ENCODE peak calls at places on chromosomes 1 and 21, in nine cellular contexts. One of them, this sample, is unnamed.

GRCh38 chr1:155255243-155256100 is at the start of gene ENTREP3:
- DNase-seq in stromal cell of bone marrow: peak; percentile 65
- DNase-seq in activated CD8-positive, alpha-beta T cell treated with anti-CD3 and anti-CD28 coated beads for 36 hours: peak; percentile 88
- DNase-seq in stimulated activated CD8-positive, alpha-beta memory T cell treated with anti-CD3 and anti-CD28 coated beads, Interleukin-12 subunit alpha, Interleukin-12 subunit beta, amount 100 ng/mL, for 1 hour: peak; percentile 49
- DNase-seq in activated CD4-positive, CD25-positive, alpha-beta regulatory T cell treated with anti-CD3 and anti-CD28 coated beads, Interleukin-2, amount 50 U/mL, for 72 hours: peak; percentile 73
- DNase-seq in NCI-H226: peak; percentile 74
- DNase-seq in MM.1S: peak; percentile 78
- DNase-seq in left ventricle myocardium superior: peak; percentile 92
- DNase-seq in endodermal cell: peak; percentile 96
- DNase-seq in this sample: peak; percentile 90

GRCh38 chr1:43573066-43573799 is 42.5 kb downstream of the PTPRF start:
- DNase-seq in left ventricle myocardium superior: peak; percentile 62
- DNase-seq in endodermal cell: no peak
- DNase-seq in NCI-H226: no peak
- DNase-seq in activated CD4-positive, CD25-positive, alpha-beta regulatory T cell treated with anti-CD3 and anti-CD28 coated beads, Interleukin-2, amount 50 U/mL, for 72 hours: no peak
- DNase-seq in stromal cell of bone marrow: no peak
- DNase-seq in stimulated activated CD8-positive, alpha-beta memory T cell treated with anti-CD3 and anti-CD28 coated beads, Interleukin-12 subunit alpha, Interleukin-12 subunit beta, amount 100 ng/mL, for 1 hour: no peak
- DNase-seq in activated CD8-positive, alpha-beta T cell treated with anti-CD3 and anti-CD28 coated beads for 36 hours: no peak
- DNase-seq in MM.1S: no peak
- DNase-seq in this sample: no peak

GRCh38 chr21:41168391-41169257 is 664 bp downstream of the BACE2 start:
- DNase-seq in left ventricle myocardium superior: peak; percentile 72
- DNase-seq in endodermal cell: peak; percentile 81
- DNase-seq in MM.1S: peak; percentile 27
- DNase-seq in stimulated activated CD8-positive, alpha-beta memory T cell treated with anti-CD3 and anti-CD28 coated beads, Interleukin-12 subunit alpha, Interleukin-12 subunit beta, amount 100 ng/mL, for 1 hour: no peak
- DNase-seq in activated CD4-positive, CD25-positive, alpha-beta regulatory T cell treated with anti-CD3 and anti-CD28 coated beads, Interleukin-2, amount 50 U/mL, for 72 hours: no peak
- DNase-seq in NCI-H226: peak; percentile 31
- DNase-seq in stromal cell of bone marrow: peak; percentile 48
- DNase-seq in activated CD8-positive, alpha-beta T cell treated with anti-CD3 and anti-CD28 coated beads for 36 hours: peak; percentile 33
- DNase-seq in this sample: peak; percentile 32

GRCh38 chr1:239219679-239220078 is 166.7 kb upstream of the CHRM3 start:
- DNase-seq in activated CD8-positive, alpha-beta T cell treated with anti-CD3 and anti-CD28 coated beads for 36 hours: no peak
- DNase-seq in stimulated activated CD8-positive, alpha-beta memory T cell treated with anti-CD3 and anti-CD28 coated beads, Interleukin-12 subunit alpha, Interleukin-12 subunit beta, amount 100 ng/mL, for 1 hour: no peak
- DNase-seq in activated CD4-positive, CD25-positive, alpha-beta regulatory T cell treated with anti-CD3 and anti-CD28 coated beads, Interleukin-2, amount 50 U/mL, for 72 hours: no peak
- DNase-seq in stromal cell of bone marrow: no peak
- DNase-seq in NCI-H226: no peak
- DNase-seq in MM.1S: no peak
- DNase-seq in left ventricle myocardium superior: no peak
- DNase-seq in endodermal cell: no peak
- DNase-seq in this sample: no peak

GRCh38 chr1:87572891-87573290 is 244.2 kb downstream of the LMO4 start:
- DNase-seq in left ventricle myocardium superior: no peak
- DNase-seq in activated CD8-positive, alpha-beta T cell treated with anti-CD3 and anti-CD28 coated beads for 36 hours: no peak
- DNase-seq in stimulated activated CD8-positive, alpha-beta memory T cell treated with anti-CD3 and anti-CD28 coated beads, Interleukin-12 subunit alpha, Interleukin-12 subunit beta, amount 100 ng/mL, for 1 hour: no peak
- DNase-seq in stromal cell of bone marrow: no peak
- DNase-seq in MM.1S: no peak
- DNase-seq in activated CD4-positive, CD25-positive, alpha-beta regulatory T cell treated with anti-CD3 and anti-CD28 coated beads, Interleukin-2, amount 50 U/mL, for 72 hours: no peak
- DNase-seq in NCI-H226: no peak
- DNase-seq in endodermal cell: no peak
- DNase-seq in this sample: no peak

GRCh38 chr1:67479146-67479891 is 49.1 kb upstream of the SERBP1 start:
- DNase-seq in stromal cell of bone marrow: peak; percentile 26
- DNase-seq in endodermal cell: no peak
- DNase-seq in activated CD8-positive, alpha-beta T cell treated with anti-CD3 and anti-CD28 coated beads for 36 hours: peak; percentile 13
- DNase-seq in left ventricle myocardium superior: peak; percentile 36
- DNase-seq in stimulated activated CD8-positive, alpha-beta memory T cell treated with anti-CD3 and anti-CD28 coated beads, Interleukin-12 subunit alpha, Interleukin-12 subunit beta, amount 100 ng/mL, for 1 hour: no peak
- DNase-seq in MM.1S: no peak
- DNase-seq in NCI-H226: peak; percentile 49
- DNase-seq in activated CD4-positive, CD25-positive, alpha-beta regulatory T cell treated with anti-CD3 and anti-CD28 coated beads, Interleukin-2, amount 50 U/mL, for 72 hours: no peak
- DNase-seq in this sample: peak; percentile 60

GRCh38 chr1:200899451-200899915 is 4.8 kb downstream of the INAVA start:
- DNase-seq in stromal cell of bone marrow: no peak
- DNase-seq in activated CD4-positive, CD25-positive, alpha-beta regulatory T cell treated with anti-CD3 and anti-CD28 coated beads, Interleukin-2, amount 50 U/mL, for 72 hours: no peak
- DNase-seq in endodermal cell: no peak
- DNase-seq in activated CD8-positive, alpha-beta T cell treated with anti-CD3 and anti-CD28 coated beads for 36 hours: no peak
- DNase-seq in NCI-H226: no peak
- DNase-seq in stimulated activated CD8-positive, alpha-beta memory T cell treated with anti-CD3 and anti-CD28 coated beads, Interleukin-12 subunit alpha, Interleukin-12 subunit beta, amount 100 ng/mL, for 1 hour: no peak
- DNase-seq in MM.1S: no peak
- DNase-seq in left ventricle myocardium superior: no peak
- DNase-seq in this sample: no peak

GRCh38 chr1:16075337-16076002 is 2.0 kb upstream of the FAM131C start:
- DNase-seq in left ventricle myocardium superior: peak; percentile 77
- DNase-seq in stimulated activated CD8-positive, alpha-beta memory T cell treated with anti-CD3 and anti-CD28 coated beads, Interleukin-12 subunit alpha, Interleukin-12 subunit beta, amount 100 ng/mL, for 1 hour: no peak
- DNase-seq in MM.1S: no peak
- DNase-seq in stromal cell of bone marrow: peak; percentile 47
- DNase-seq in NCI-H226: peak; percentile 68
- DNase-seq in activated CD8-positive, alpha-beta T cell treated with anti-CD3 and anti-CD28 coated beads for 36 hours: no peak
- DNase-seq in endodermal cell: no peak
- DNase-seq in activated CD4-positive, CD25-positive, alpha-beta regulatory T cell treated with anti-CD3 and anti-CD28 coated beads, Interleukin-2, amount 50 U/mL, for 72 hours: no peak
- DNase-seq in this sample: no peak

GRCh38 chr1:187041104-187041503 is 212.4 kb downstream of the PLA2G4A start:
- DNase-seq in NCI-H226: no peak
- DNase-seq in left ventricle myocardium superior: no peak
- DNase-seq in activated CD4-positive, CD25-positive, alpha-beta regulatory T cell treated with anti-CD3 and anti-CD28 coated beads, Interleukin-2, amount 50 U/mL, for 72 hours: no peak
- DNase-seq in MM.1S: no peak
- DNase-seq in activated CD8-positive, alpha-beta T cell treated with anti-CD3 and anti-CD28 coated beads for 36 hours: no peak
- DNase-seq in endodermal cell: no peak
- DNase-seq in stromal cell of bone marrow: no peak
- DNase-seq in stimulated activated CD8-positive, alpha-beta memory T cell treated with anti-CD3 and anti-CD28 coated beads, Interleukin-12 subunit alpha, Interleukin-12 subunit beta, amount 100 ng/mL, for 1 hour: no peak
- DNase-seq in this sample: no peak

GRCh38 chr1:183633676-183634343 is 1.8 kb downstream of the ARPC5 start:
- DNase-seq in stromal cell of bone marrow: peak; percentile 71
- DNase-seq in endodermal cell: no peak
- DNase-seq in NCI-H226: peak; percentile 73
- DNase-seq in MM.1S: peak; percentile 82
- DNase-seq in activated CD8-positive, alpha-beta T cell treated with anti-CD3 and anti-CD28 coated beads for 36 hours: peak; percentile 32
- DNase-seq in left ventricle myocardium superior: no peak
- DNase-seq in stimulated activated CD8-positive, alpha-beta memory T cell treated with anti-CD3 and anti-CD28 coated beads, Interleukin-12 subunit alpha, Interleukin-12 subunit beta, amount 100 ng/mL, for 1 hour: no peak
- DNase-seq in activated CD4-positive, CD25-positive, alpha-beta regulatory T cell treated with anti-CD3 and anti-CD28 coated beads, Interleukin-2, amount 50 U/mL, for 72 hours: no peak
- DNase-seq in this sample: peak; percentile 27

GRCh38 chr1:109975718-109976117 is 8.8 kb upstream of the AHCYL1 start:
- DNase-seq in stromal cell of bone marrow: peak; percentile 54
- DNase-seq in activated CD4-positive, CD25-positive, alpha-beta regulatory T cell treated with anti-CD3 and anti-CD28 coated beads, Interleukin-2, amount 50 U/mL, for 72 hours: no peak
- DNase-seq in left ventricle myocardium superior: no peak
- DNase-seq in endodermal cell: no peak
- DNase-seq in NCI-H226: peak; percentile 92
- DNase-seq in MM.1S: no peak
- DNase-seq in activated CD8-positive, alpha-beta T cell treated with anti-CD3 and anti-CD28 coated beads for 36 hours: no peak
- DNase-seq in stimulated activated CD8-positive, alpha-beta memory T cell treated with anti-CD3 and anti-CD28 coated beads, Interleukin-12 subunit alpha, Interleukin-12 subunit beta, amount 100 ng/mL, for 1 hour: no peak
- DNase-seq in this sample: no peak